ENCODE peak calls at places on chromosomes 6 and 20, in eight cellular contexts. B is A549; H is Jurkat, Clone E6-1; N is endothelial cell of umbilical vein; Y is AG04450; J is cardiac muscle cell; C is Peyer's patch; W is psoas muscle. U is an unnamed sample.

GRCh38 chr6:137978252-137978896 is 111.3 kb downstream of the TNFAIP3 start:
- DNase-seq in N (no peak), H (no peak), W (no peak), Y (no peak), C (peak), J (no peak), B (no peak), U (no peak)

GRCh38 chr6:45927421-45928234 is 88.0 kb downstream of the CLIC5 start:
- DNase-seq in Y (no peak), H (no peak), B (no peak), J (no peak), C (no peak), N (no peak), W (no peak), U (no peak)

GRCh38 chr6:156033598-156033997 is 578.0 kb upstream of the NOX3 start:
- DNase-seq in H (no peak), Y (no peak), N (no peak), C (no peak), B (no peak), W (no peak), J (no peak), U (no peak)

GRCh38 chr20:17990278-17990972 is 21.6 kb downstream of the MGME1 start:
- DNase-seq in B (no peak), Y (no peak), W (no peak), H (no peak), N (no peak), J (no peak), C (no peak), U (no peak)

GRCh38 chr6:163741743-163742363 is 327.3 kb downstream of the QKI start:
- DNase-seq in H (no peak), N (no peak), Y (no peak), C (no peak), J (no peak), W (no peak), B (no peak), U (no peak)

GRCh38 chr20:17479041-17479657 is 52.0 kb downstream of the BFSP1 start:
- DNase-seq in Y (no peak), B (no peak), C (no peak), W (no peak), H (no peak), N (no peak), J (no peak), U (no peak)

GRCh38 chr20:14820771-14821170 is 483.4 kb upstream of the FLRT3 start:
- DNase-seq in C (no peak), J (no peak), W (no peak), H (no peak), N (no peak), Y (no peak), B (peak), U (no peak)

GRCh38 chr20:49337357-49337756 is 59.5 kb upstream of the ZNFX1 start:
- DNase-seq in H (no peak), Y (no peak), J (no peak), W (no peak), B (no peak), N (no peak), C (no peak), U (no peak)

GRCh38 chr6:41687501-41688175 is 47.8 kb downstream of the TFEB start:
- DNase-seq in C (no peak), B (no peak), N (no peak), J (no peak), H (no peak), W (no peak), Y (no peak), U (peak)

GRCh38 chr20:47792021-47792618 is 6.8 kb upstream of the SULF2 start:
- DNase-seq in W (peak), C (peak), B (peak), Y (peak), H (no peak), N (peak), J (no peak), U (peak)

GRCh38 chr20:40670251-40670650 is 18.8 kb downstream of the MAFB start:
- DNase-seq in N (no peak), J (no peak), Y (no peak), H (no peak), W (no peak), C (no peak), B (no peak), U (no peak)

GRCh38 chr20:41180599-41181333 is 43.4 kb downstream of the PLCG1 start:
- DNase-seq in Y (no peak), J (no peak), W (no peak), H (no peak), N (no peak), B (no peak), C (peak), U (peak)

GRCh38 chr20:51579137-51579536 is 36.6 kb upstream of the NFATC2 start:
- DNase-seq in Y (no peak), W (no peak), J (no peak), H (no peak), C (no peak), B (no peak), N (no peak), U (no peak)

GRCh38 chr20:51354769-51355319 is 187.7 kb downstream of the NFATC2 start:
- DNase-seq in Y (no peak), N (peak), C (no peak), J (no peak), W (peak), H (no peak), B (peak), U (no peak)

GRCh38 chr20:37528442-37529213 is 952 bp upstream of the BLCAP start:
- DNase-seq in W (no peak), J (no peak), C (peak), B (no peak), H (no peak), N (no peak), Y (no peak), U (no peak)

GRCh38 chr20:50729925-50730764 is 1.2 kb upstream of the PARD6B start:
- DNase-seq in Y (no peak), B (peak), C (no peak), W (no peak), H (no peak), N (no peak), J (peak), U (no peak)

GRCh38 chr6:107128577-107128976 is 13.3 kb upstream of the BEND3 start:
- DNase-seq in W (no peak), J (peak), C (no peak), N (no peak), B (no peak), H (no peak), Y (no peak), U (no peak)

GRCh38 chr6:20533746-20534294 is 437 bp upstream of the CDKAL1 start:
- DNase-seq in Y (no peak), B (no peak), J (no peak), C (no peak), W (no peak), N (peak), H (no peak), U (no peak)

GRCh38 chr6:16700202-16700997 is 60.9 kb downstream of the ATXN1 start:
- DNase-seq in H (no peak), J (peak), W (no peak), Y (no peak), C (no peak), B (no peak), N (peak), U (no peak)

GRCh38 chr20:43459022-43459942 is 1.6 kb downstream of the SRSF6 start:
- DNase-seq in B (peak), C (peak), N (peak), H (no peak), J (no peak), Y (no peak), W (no peak), U (no peak)

GRCh38 chr6:42523158-42523814 is 40.5 kb upstream of the UBR2 start:
- DNase-seq in J (no peak), B (no peak), C (no peak), N (no peak), Y (no peak), W (no peak), H (no peak), U (no peak)

GRCh38 chr6:11197175-11197535 is 35.3 kb downstream of the NEDD9 start:
- DNase-seq in N (peak), C (no peak), H (no peak), Y (peak), W (no peak), J (no peak), B (no peak), U (no peak)

GRCh38 chr6:3506751-3507388 is 50.0 kb upstream of the SLC22A23 start:
- DNase-seq in Y (no peak), J (no peak), W (no peak), H (no peak), N (no peak), C (no peak), B (no peak), U (no peak)

GRCh38 chr20:16472045-16472872 is 101.0 kb downstream of the KIF16B start:
- DNase-seq in C (no peak), H (no peak), Y (no peak), B (no peak), N (no peak), J (no peak), W (no peak), U (peak)

GRCh38 chr20:54070187-54070987 is at the start of gene BCAS1:
- DNase-seq in W (no peak), H (no peak), C (peak), J (no peak), B (peak), N (no peak), Y (no peak), U (no peak)

GRCh38 chr6:44533221-44533820 is 145.8 kb downstream of the CDC5L start:
- DNase-seq in N (no peak), J (no peak), W (no peak), Y (no peak), C (no peak), H (no peak), B (no peak), U (no peak)

GRCh38 chr20:8036771-8037170 is 17.2 kb upstream of the TMX4 start:
- DNase-seq in H (no peak), W (no peak), B (no peak), Y (no peak), N (no peak), C (no peak), J (no peak), U (no peak)

GRCh38 chr20:31927758-31928157 is 24.1 kb downstream of the PDRG1 start:
- DNase-seq in W (no peak), H (no peak), N (no peak), B (no peak), C (no peak), Y (no peak), J (no peak), U (no peak)

GRCh38 chr6:39550191-39550590 is 175.0 kb downstream of the KIF6 start:
- DNase-seq in H (no peak), N (no peak), B (no peak), W (no peak), J (no peak), Y (no peak), C (no peak), U (no peak)

GRCh38 chr6:3383525-3383924 is 73.3 kb downstream of the SLC22A23 start:
- DNase-seq in W (no peak), C (peak), B (peak), H (no peak), N (no peak), Y (no peak), J (peak), U (no peak)

GRCh38 chr6:8556370-8557018 is 121.1 kb upstream of the SLC35B3 start:
- DNase-seq in J (no peak), N (no peak), H (no peak), W (no peak), C (no peak), B (peak), Y (no peak), U (no peak)

GRCh38 chr6:90397047-90397446 is 100.4 kb upstream of the BACH2 start:
- DNase-seq in W (no peak), H (peak), B (no peak), C (no peak), N (no peak), Y (no peak), J (no peak), U (no peak)

GRCh38 chr6:163926642-163927041 is 512.1 kb downstream of the QKI start:
- DNase-seq in C (no peak), B (no peak), J (no peak), Y (no peak), W (peak), H (no peak), N (no peak), U (no peak)

GRCh38 chr6:6915813-6916547 is 191.8 kb upstream of the RREB1 start:
- DNase-seq in J (no peak), H (no peak), N (peak), Y (no peak), W (peak), C (peak), B (no peak), U (peak)
- H3K4me3 ChIP-seq in J (no peak), H (no peak), N (no peak), Y (peak), W (peak), C (peak), B (no peak), U (peak)

DNA sequence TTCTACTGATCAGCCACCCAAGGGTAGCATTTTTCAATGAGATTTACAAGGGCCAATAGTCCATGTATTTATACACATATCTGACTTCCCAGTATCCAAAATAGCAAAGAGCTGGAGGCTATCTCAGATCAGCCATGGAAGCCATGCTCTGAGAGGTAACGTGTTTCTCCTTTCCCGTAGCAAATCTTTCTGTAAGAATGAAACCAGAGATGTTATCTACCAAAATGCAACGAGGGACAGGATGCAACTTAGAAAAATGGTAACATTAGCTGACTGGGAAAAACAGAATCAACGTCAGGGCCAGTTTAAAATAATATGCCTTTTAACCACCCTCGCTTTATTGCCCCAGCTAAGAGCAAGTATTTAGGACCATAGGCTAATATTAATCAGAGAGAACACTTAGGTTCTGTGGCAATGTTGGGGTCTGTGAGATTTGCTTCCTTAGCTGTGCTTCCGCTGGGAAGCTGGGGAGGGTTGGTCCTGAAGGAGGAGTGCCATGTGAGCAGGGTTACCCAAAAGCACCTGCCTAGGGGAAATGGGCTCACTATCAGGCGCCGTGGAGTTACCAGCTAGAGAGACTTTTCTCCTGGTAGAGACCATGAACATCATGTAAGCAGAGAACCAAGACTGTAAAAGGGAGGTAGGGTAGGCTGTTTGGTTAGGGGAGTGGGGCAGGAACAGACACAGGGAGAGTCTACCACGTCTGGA is 1.2 kb downstream of the ZNF831 start:
- DNase-seq in N (no peak), J (no peak), C (peak), Y (no peak), H (no peak), B (no peak), W (no peak), U (no peak)
- H3K4me3 ChIP-seq in N (no peak), J (no peak), C (no peak), Y (no peak), H (peak), B (no peak), W (no peak), U (no peak)

GRCh38 chr20:22585786-22586493 is 1.6 kb upstream of the FOXA2 start:
- DNase-seq in C (no peak), Y (no peak), H (no peak), B (no peak), J (no peak), W (no peak), N (no peak), U (no peak)

GRCh38 chr20:22583773-22584629 is at the start of gene FOXA2:
- DNase-seq in B (peak), J (peak), H (no peak), Y (no peak), W (no peak), C (no peak), N (no peak), U (peak)

GRCh38 chr20:22584922-22585785 is 782 bp upstream of the FOXA2 start:
- DNase-seq in N (no peak), B (peak), J (peak), H (no peak), W (no peak), Y (no peak), C (no peak), U (peak)

GRCh38 chr20:22584630-22584921 is 204 bp upstream of the FOXA2 start:
- DNase-seq in J (no peak), H (no peak), N (no peak), C (peak), B (peak), W (no peak), Y (no peak), U (peak)

GRCh38 chr20:22586645-22587310 is 2.4 kb upstream of the FOXA2 start:
- DNase-seq in B (peak), W (peak), N (no peak), Y (no peak), C (peak), H (peak), J (peak), U (peak)
- H3K4me3 ChIP-seq in B (peak), W (no peak), N (no peak), Y (no peak), C (peak), H (no peak), J (no peak), U (peak)

GRCh38 chr20:33669224-33669623 is 2.5 kb downstream of the ACTL10 start:
- DNase-seq in Y (no peak), N (no peak), C (no peak), W (no peak), H (no peak), J (no peak), B (no peak), U (no peak)

GRCh38 chr20:33668791-33669155 is 2.0 kb downstream of the ACTL10 start:
- DNase-seq in N (no peak), W (no peak), Y (no peak), B (no peak), C (no peak), H (no peak), J (no peak), U (no peak)

GRCh38 chr20:33667245-33668086 is 723 bp downstream of the ACTL10 start:
- DNase-seq in W (peak), H (no peak), Y (no peak), N (peak), B (no peak), C (peak), J (no peak), U (peak)

GRCh38 chr20:33666293-33667244 is at the start of gene ACTL10:
- DNase-seq in C (peak), W (peak), Y (peak), B (no peak), N (peak), H (no peak), J (peak), U (peak)

DNA sequence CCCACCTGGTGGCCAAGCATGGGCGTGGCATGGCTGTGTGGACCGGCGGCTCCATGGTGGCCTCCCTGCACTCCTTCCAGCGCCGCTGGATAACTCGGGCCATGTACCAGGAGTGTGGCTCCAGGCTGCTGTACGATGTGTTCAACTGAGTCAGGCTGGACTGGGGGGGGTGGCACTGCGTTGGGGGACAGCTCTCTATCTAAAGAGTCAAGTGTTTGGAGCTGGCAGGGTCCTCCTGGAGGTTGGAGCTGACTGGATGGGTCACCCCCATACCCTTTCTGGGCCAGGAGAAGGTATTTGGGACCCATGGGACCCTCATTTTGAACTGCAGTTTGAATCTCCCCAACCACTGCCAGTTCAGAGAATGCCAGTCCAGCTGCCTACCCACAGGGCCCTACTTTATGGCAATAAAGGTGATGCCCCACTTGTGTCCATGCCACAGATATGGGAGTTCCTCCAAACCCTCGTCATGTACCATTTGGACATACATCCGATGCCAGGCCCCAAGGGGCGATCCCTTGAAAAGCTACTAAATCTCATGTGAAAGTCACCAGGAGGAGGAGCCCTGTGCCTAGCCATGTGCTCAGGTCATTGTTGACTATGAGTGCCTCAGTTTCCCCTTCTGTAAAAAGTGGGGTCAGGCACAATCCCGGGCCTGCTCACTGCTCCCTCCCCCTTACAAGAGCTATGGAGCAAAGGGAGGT is 1.5 kb downstream of the ACTL10 start:
- DNase-seq in B (peak), N (no peak), W (no peak), C (peak), Y (no peak), J (peak), H (no peak), U (peak)
- H3K4me3 ChIP-seq in B (no peak), N (no peak), W (peak), C (peak), Y (peak), J (no peak), H (no peak), U (peak)

DNA sequence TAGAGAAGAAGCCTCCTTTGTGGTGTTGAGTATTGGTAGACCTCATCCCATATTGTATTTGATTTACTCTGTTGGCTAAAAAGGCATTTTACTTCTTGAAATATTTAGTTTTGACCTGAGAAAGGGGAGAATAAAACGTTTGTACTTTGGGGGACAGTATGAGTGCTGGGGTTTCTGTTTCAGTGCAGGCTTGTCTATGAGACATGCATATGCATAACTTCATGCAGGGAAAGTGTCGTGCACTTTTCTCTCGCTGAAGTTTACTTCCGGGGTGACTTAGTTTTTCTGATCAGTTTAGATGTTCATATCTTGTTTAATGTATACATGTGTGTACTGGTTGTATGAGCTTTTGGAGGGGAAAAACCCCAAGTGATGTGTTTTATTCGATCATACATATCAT is 59.5 kb downstream of the UTRN start:
- DNase-seq in B (no peak), W (no peak), J (no peak), N (no peak), C (no peak), H (peak), Y (no peak), U (no peak)
- H3K4me3 ChIP-seq in B (no peak), W (peak), J (no peak), N (peak), C (peak), H (peak), Y (no peak), U (peak)

DNA sequence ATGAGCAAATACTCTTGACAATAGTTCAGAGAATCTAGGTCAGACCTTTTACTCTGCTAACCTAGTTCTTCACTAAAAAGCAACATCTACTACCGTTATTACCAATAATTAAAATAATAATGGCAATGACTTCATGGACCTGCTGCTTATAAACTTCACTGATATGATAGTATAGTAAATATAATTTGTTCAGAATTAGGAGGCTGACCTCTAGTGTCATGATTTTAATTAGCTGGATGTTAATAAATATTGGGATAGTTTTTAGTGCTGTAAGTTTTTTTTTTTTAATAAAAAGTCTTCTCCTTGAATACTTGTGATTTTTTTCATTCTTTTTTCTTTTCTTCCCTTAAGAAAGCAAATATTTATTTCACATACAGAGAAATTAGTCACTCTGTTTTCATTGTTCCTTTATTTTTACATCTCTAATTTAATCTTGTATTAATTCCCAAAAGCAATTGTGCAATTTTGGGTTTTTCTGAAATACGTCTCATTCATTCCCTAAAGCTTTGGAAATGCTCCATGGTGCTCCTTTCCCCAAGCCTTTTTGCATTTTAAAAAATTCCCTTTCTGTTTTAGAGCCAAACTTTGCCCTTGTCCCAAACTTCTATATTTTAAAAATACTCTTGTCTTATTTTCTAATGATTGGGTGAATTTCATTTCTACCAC is 46.6 kb upstream of the UST start:
- DNase-seq in Y (no peak), H (no peak), C (no peak), N (no peak), W (no peak), J (no peak), B (no peak), U (no peak)
- H3K4me3 ChIP-seq in Y (no peak), H (peak), C (peak), N (no peak), W (peak), J (no peak), B (peak), U (peak)

U was measured in lower lobe of right lung.